ENCODE peak calls at places on chromosomes 4 and X, in nine cellular contexts. K is dorsolateral prefrontal cortex, Q is left lung, A is fibroblast of gingiva, D is NCI-H2081, Y is H54, R is mesothelial cell of epicardium, O is ecto neural progenitor cell, F is GM12892. I is an unnamed sample.
A peak's percentile ranks its signal among the peaks of the same experiment; 100 is the strongest.

GRCh38 chr4:53721276-53721675 is 130.0 kb upstream of the LNX1 start:
- DNase-seq in K (no peak), F (no peak), A (no peak), R (no peak), Q (no peak), O (no peak), Y (no peak), D (no peak), I (no peak)

GRCh38 chr4:110515676-110516075 is 39.7 kb downstream of the ENPEP start:
- DNase-seq in O (no peak), F (no peak), Q (no peak), Y (no peak), R (no peak), A (no peak), K (no peak), D (no peak), I (no peak)

GRCh38 chr4:71247706-71248105 is 91.1 kb upstream of the SLC4A4 start:
- DNase-seq in K (no peak), Q (no peak), O (no peak), R (no peak), D (no peak), Y (no peak), F (no peak), A (no peak), I (no peak)

GRCh38 chrX:130482871-130483270 is 81.1 kb downstream of the RBMX2 start:
- DNase-seq in K (no peak), D (no peak), A (no peak), Y (no peak), R (no peak), F (no peak), O (no peak), Q (no peak), I (no peak)

GRCh38 chr4:162939086-162939485 is 227.6 kb downstream of the NAF1 start:
- DNase-seq in Y (no peak), O (no peak), Q (no peak), A (no peak), F (no peak), R (no peak), D (no peak), K (no peak), I (no peak)

GRCh38 chr4:120801171-120801758 is 121.3 kb downstream of the PRDM5 start:
- DNase-seq in R (no peak), Q (no peak), D (no peak), O (no peak), A (peak; percentile 12), K (peak; percentile 45), F (no peak), Y (peak; percentile 3), I (no peak)

GRCh38 chrX:40273356-40274050 is 175.7 kb upstream of the BCOR start:
- DNase-seq in Q (no peak), Y (no peak), D (no peak), F (no peak), K (peak; percentile 40), O (no peak), A (no peak), R (no peak), I (peak; percentile 85)

GRCh38 chr4:1002131-1002630 is 9.0 kb upstream of the SLC26A1 start:
- DNase-seq in O (no peak), A (no peak), R (no peak), Q (no peak), D (no peak), Y (no peak), F (no peak), K (no peak), I (peak; percentile 20)

GRCh38 chr4:168797176-168797575 is 212.9 kb downstream of the CBR4 start:
- DNase-seq in F (no peak), A (peak; percentile 51), Q (no peak), O (no peak), D (no peak), Y (no peak), K (no peak), R (no peak), I (peak; percentile 86)